ENCODE peak calls at places on chromosomes 1 and 21, in six cellular contexts. One of them, this sample, is unnamed.
A peak's percentile ranks its signal among the peaks of the same experiment; 100 is the strongest.

GRCh38 chr1:21899972-21900371 is 37.1 kb downstream of the HSPG2 start:
- DNase-seq in endothelial cell: peak; percentile 57
- DNase-seq in nephron progenitor cell: peak; percentile 34
- DNase-seq in smooth muscle cell of the brain vasculature: no peak
- DNase-seq in stimulated activated CD4-positive, alpha-beta T cell treated with anti-CD3 and anti-CD28 coated beads, Interleukin-2, amount 100 ng/mL, for 48 hours: no peak
- DNase-seq in AG08395: no peak
- DNase-seq in this sample: no peak

GRCh38 chr1:209455666-209456065 is 127.8 kb upstream of the CAMK1G start:
- DNase-seq in nephron progenitor cell: no peak
- DNase-seq in AG08395: no peak
- DNase-seq in stimulated activated CD4-positive, alpha-beta T cell treated with anti-CD3 and anti-CD28 coated beads, Interleukin-2, amount 100 ng/mL, for 48 hours: no peak
- DNase-seq in smooth muscle cell of the brain vasculature: no peak
- DNase-seq in endothelial cell: no peak
- DNase-seq in this sample: no peak

GRCh38 chr1:207017615-207018559 is 14.7 kb downstream of the C1orf116 start:
- DNase-seq in smooth muscle cell of the brain vasculature: no peak
- DNase-seq in AG08395: no peak
- DNase-seq in nephron progenitor cell: no peak
- DNase-seq in stimulated activated CD4-positive, alpha-beta T cell treated with anti-CD3 and anti-CD28 coated beads, Interleukin-2, amount 100 ng/mL, for 48 hours: no peak
- DNase-seq in endothelial cell: no peak
- DNase-seq in this sample: peak; percentile 64

GRCh38 chr1:232037774-232038388 is 411.3 kb downstream of the DISC1 start:
- DNase-seq in endothelial cell: no peak
- DNase-seq in smooth muscle cell of the brain vasculature: peak; percentile 6
- DNase-seq in stimulated activated CD4-positive, alpha-beta T cell treated with anti-CD3 and anti-CD28 coated beads, Interleukin-2, amount 100 ng/mL, for 48 hours: no peak
- DNase-seq in nephron progenitor cell: no peak
- DNase-seq in AG08395: no peak
- DNase-seq in this sample: no peak

GRCh38 chr1:55555971-55556370 is 340.8 kb upstream of the USP24 start:
- DNase-seq in stimulated activated CD4-positive, alpha-beta T cell treated with anti-CD3 and anti-CD28 coated beads, Interleukin-2, amount 100 ng/mL, for 48 hours: no peak
- DNase-seq in AG08395: no peak
- DNase-seq in endothelial cell: no peak
- DNase-seq in nephron progenitor cell: peak; percentile 5
- DNase-seq in smooth muscle cell of the brain vasculature: no peak
- DNase-seq in this sample: no peak

GRCh38 chr1:155125946-155126493 is 1.7 kb upstream of the EFNA1 start:
- DNase-seq in stimulated activated CD4-positive, alpha-beta T cell treated with anti-CD3 and anti-CD28 coated beads, Interleukin-2, amount 100 ng/mL, for 48 hours: no peak
- DNase-seq in nephron progenitor cell: peak; percentile 64
- DNase-seq in endothelial cell: peak; percentile 22
- DNase-seq in AG08395: no peak
- DNase-seq in smooth muscle cell of the brain vasculature: no peak
- DNase-seq in this sample: peak; percentile 37

GRCh38 chr1:61570191-61570590 is 154.8 kb downstream of the TM2D1 start:
- DNase-seq in nephron progenitor cell: no peak
- DNase-seq in AG08395: no peak
- DNase-seq in smooth muscle cell of the brain vasculature: no peak
- DNase-seq in endothelial cell: no peak
- DNase-seq in stimulated activated CD4-positive, alpha-beta T cell treated with anti-CD3 and anti-CD28 coated beads, Interleukin-2, amount 100 ng/mL, for 48 hours: no peak
- DNase-seq in this sample: peak; percentile 18

GRCh38 chr1:26938004-26938658 is 16.6 kb downstream of the NUDC start:
- DNase-seq in smooth muscle cell of the brain vasculature: no peak
- DNase-seq in stimulated activated CD4-positive, alpha-beta T cell treated with anti-CD3 and anti-CD28 coated beads, Interleukin-2, amount 100 ng/mL, for 48 hours: no peak
- DNase-seq in endothelial cell: no peak
- DNase-seq in AG08395: no peak
- DNase-seq in nephron progenitor cell: no peak
- DNase-seq in this sample: no peak

GRCh38 chr1:234906654-234907053 is 222.0 kb downstream of the TOMM20 start:
- DNase-seq in nephron progenitor cell: no peak
- DNase-seq in smooth muscle cell of the brain vasculature: no peak
- DNase-seq in endothelial cell: no peak
- DNase-seq in stimulated activated CD4-positive, alpha-beta T cell treated with anti-CD3 and anti-CD28 coated beads, Interleukin-2, amount 100 ng/mL, for 48 hours: no peak
- DNase-seq in AG08395: no peak
- DNase-seq in this sample: no peak

GRCh38 chr1:9929431-9930385 is 13.5 kb downstream of the LZIC start:
- DNase-seq in stimulated activated CD4-positive, alpha-beta T cell treated with anti-CD3 and anti-CD28 coated beads, Interleukin-2, amount 100 ng/mL, for 48 hours: no peak
- DNase-seq in endothelial cell: peak; percentile 32
- DNase-seq in smooth muscle cell of the brain vasculature: no peak
- DNase-seq in nephron progenitor cell: no peak
- DNase-seq in AG08395: no peak
- DNase-seq in this sample: no peak

GRCh38 chr21:40902299-40902698 is 55.3 kb upstream of the DSCAM start:
- DNase-seq in nephron progenitor cell: no peak
- DNase-seq in AG08395: no peak
- DNase-seq in stimulated activated CD4-positive, alpha-beta T cell treated with anti-CD3 and anti-CD28 coated beads, Interleukin-2, amount 100 ng/mL, for 48 hours: no peak
- DNase-seq in endothelial cell: no peak
- DNase-seq in smooth muscle cell of the brain vasculature: no peak
- DNase-seq in this sample: no peak

GRCh38 chr1:47436979-47437517 is 796 bp upstream of the FOXD2 start:
- DNase-seq in smooth muscle cell of the brain vasculature: no peak
- DNase-seq in AG08395: no peak
- DNase-seq in endothelial cell: peak; percentile 34
- DNase-seq in stimulated activated CD4-positive, alpha-beta T cell treated with anti-CD3 and anti-CD28 coated beads, Interleukin-2, amount 100 ng/mL, for 48 hours: no peak
- DNase-seq in nephron progenitor cell: peak; percentile 50
- DNase-seq in this sample: peak; percentile 49

GRCh38 chr1:169509354-169509753 is 23.6 kb upstream of the SLC19A2 start:
- DNase-seq in nephron progenitor cell: no peak
- DNase-seq in stimulated activated CD4-positive, alpha-beta T cell treated with anti-CD3 and anti-CD28 coated beads, Interleukin-2, amount 100 ng/mL, for 48 hours: no peak
- DNase-seq in smooth muscle cell of the brain vasculature: no peak
- DNase-seq in AG08395: no peak
- DNase-seq in endothelial cell: no peak
- DNase-seq in this sample: no peak

GRCh38 chr1:242824435-242824834 is 299.9 kb upstream of the PLD5 start:
- DNase-seq in endothelial cell: no peak
- DNase-seq in nephron progenitor cell: no peak
- DNase-seq in AG08395: peak; percentile 5
- DNase-seq in smooth muscle cell of the brain vasculature: no peak
- DNase-seq in stimulated activated CD4-positive, alpha-beta T cell treated with anti-CD3 and anti-CD28 coated beads, Interleukin-2, amount 100 ng/mL, for 48 hours: no peak
- DNase-seq in this sample: peak; percentile 39

GRCh38 chr1:181791721-181792120 is 269.8 kb downstream of the ZNF648 start:
- DNase-seq in endothelial cell: no peak
- DNase-seq in smooth muscle cell of the brain vasculature: no peak
- DNase-seq in stimulated activated CD4-positive, alpha-beta T cell treated with anti-CD3 and anti-CD28 coated beads, Interleukin-2, amount 100 ng/mL, for 48 hours: no peak
- DNase-seq in AG08395: no peak
- DNase-seq in nephron progenitor cell: no peak
- DNase-seq in this sample: no peak

GRCh38 chr1:70966018-70966638 is 81.5 kb downstream of the PTGER3 start:
- DNase-seq in nephron progenitor cell: no peak
- DNase-seq in AG08395: no peak
- DNase-seq in endothelial cell: no peak
- DNase-seq in smooth muscle cell of the brain vasculature: no peak
- DNase-seq in stimulated activated CD4-positive, alpha-beta T cell treated with anti-CD3 and anti-CD28 coated beads, Interleukin-2, amount 100 ng/mL, for 48 hours: no peak
- DNase-seq in this sample: no peak

GRCh38 chr1:221101792-221102191 is 222.5 kb downstream of the HLX start:
- DNase-seq in stimulated activated CD4-positive, alpha-beta T cell treated with anti-CD3 and anti-CD28 coated beads, Interleukin-2, amount 100 ng/mL, for 48 hours: no peak
- DNase-seq in smooth muscle cell of the brain vasculature: no peak
- DNase-seq in endothelial cell: no peak
- DNase-seq in AG08395: peak; percentile 69
- DNase-seq in nephron progenitor cell: no peak
- DNase-seq in this sample: peak; percentile 91

GRCh38 chr1:213119794-213120193 is 68.8 kb downstream of the RPS6KC1 start:
- DNase-seq in AG08395: no peak
- DNase-seq in nephron progenitor cell: no peak
- DNase-seq in smooth muscle cell of the brain vasculature: no peak
- DNase-seq in stimulated activated CD4-positive, alpha-beta T cell treated with anti-CD3 and anti-CD28 coated beads, Interleukin-2, amount 100 ng/mL, for 48 hours: no peak
- DNase-seq in endothelial cell: no peak
- DNase-seq in this sample: peak; percentile 84

GRCh38 chr1:226814751-226815496 is 55.5 kb upstream of the PSEN2 start:
- DNase-seq in endothelial cell: peak; percentile 27
- DNase-seq in AG08395: peak; percentile 68
- DNase-seq in stimulated activated CD4-positive, alpha-beta T cell treated with anti-CD3 and anti-CD28 coated beads, Interleukin-2, amount 100 ng/mL, for 48 hours: no peak
- DNase-seq in nephron progenitor cell: no peak
- DNase-seq in smooth muscle cell of the brain vasculature: peak; percentile 45
- DNase-seq in this sample: peak; percentile 99

GRCh38 chr1:20823879-20824278 is 36.8 kb upstream of the HP1BP3 start:
- DNase-seq in endothelial cell: no peak
- DNase-seq in AG08395: no peak
- DNase-seq in stimulated activated CD4-positive, alpha-beta T cell treated with anti-CD3 and anti-CD28 coated beads, Interleukin-2, amount 100 ng/mL, for 48 hours: no peak
- DNase-seq in nephron progenitor cell: no peak
- DNase-seq in smooth muscle cell of the brain vasculature: no peak
- DNase-seq in this sample: no peak

GRCh38 chr1:167648978-167649752 is 19.1 kb downstream of the RCSD1 start:
- DNase-seq in AG08395: no peak
- DNase-seq in stimulated activated CD4-positive, alpha-beta T cell treated with anti-CD3 and anti-CD28 coated beads, Interleukin-2, amount 100 ng/mL, for 48 hours: no peak
- DNase-seq in nephron progenitor cell: no peak
- DNase-seq in endothelial cell: no peak
- DNase-seq in smooth muscle cell of the brain vasculature: no peak
- DNase-seq in this sample: no peak

GRCh38 chr1:64484651-64485050 is 14.7 kb downstream of the CACHD1 start:
- DNase-seq in nephron progenitor cell: no peak
- DNase-seq in endothelial cell: no peak
- DNase-seq in stimulated activated CD4-positive, alpha-beta T cell treated with anti-CD3 and anti-CD28 coated beads, Interleukin-2, amount 100 ng/mL, for 48 hours: no peak
- DNase-seq in AG08395: no peak
- DNase-seq in smooth muscle cell of the brain vasculature: no peak
- DNase-seq in this sample: peak; percentile 73

GRCh38 chr1:4772294-4773010 is 118.0 kb downstream of the AJAP1 start:
- DNase-seq in AG08395: no peak
- DNase-seq in nephron progenitor cell: no peak
- DNase-seq in smooth muscle cell of the brain vasculature: no peak
- DNase-seq in stimulated activated CD4-positive, alpha-beta T cell treated with anti-CD3 and anti-CD28 coated beads, Interleukin-2, amount 100 ng/mL, for 48 hours: no peak
- DNase-seq in endothelial cell: no peak
- DNase-seq in this sample: no peak

GRCh38 chr1:204564835-204565234 is 48.6 kb downstream of the MDM4 start:
- DNase-seq in endothelial cell: no peak
- DNase-seq in AG08395: no peak
- DNase-seq in smooth muscle cell of the brain vasculature: no peak
- DNase-seq in stimulated activated CD4-positive, alpha-beta T cell treated with anti-CD3 and anti-CD28 coated beads, Interleukin-2, amount 100 ng/mL, for 48 hours: no peak
- DNase-seq in nephron progenitor cell: no peak
- DNase-seq in this sample: no peak

GRCh38 chr1:192538407-192539311 is 36.9 kb upstream of the RGS1 start:
- DNase-seq in smooth muscle cell of the brain vasculature: no peak
- DNase-seq in AG08395: peak; percentile 21
- DNase-seq in stimulated activated CD4-positive, alpha-beta T cell treated with anti-CD3 and anti-CD28 coated beads, Interleukin-2, amount 100 ng/mL, for 48 hours: no peak
- DNase-seq in endothelial cell: no peak
- DNase-seq in nephron progenitor cell: no peak
- DNase-seq in this sample: peak; percentile 47

This sample was measured in M059J.